ENCODE peak calls at places on chromosomes 3 and 15, in four cellular contexts. Y is SK-N-SH, D is HepG2, E is WTC11. L is an unnamed sample.

GRCh38 chr3:85030052-85030451 is 71.3 kb downstream of the CADM2 start:
- DNase-seq in D (no peak), E (no peak), Y (no peak), L (no peak)

GRCh38 chr3:183394150-183394549 is 34.3 kb downstream of the MCF2L2 start:
- DNase-seq in E (no peak), Y (no peak), D (no peak), L (no peak)

GRCh38 chr3:11306815-11307589 is 34.8 kb downstream of the ATG7 start:
- DNase-seq in E (no peak), D (no peak), Y (no peak), L (no peak)

GRCh38 chr3:141255864-141256263 is 24.2 kb downstream of the PXYLP1 start:
- DNase-seq in Y (no peak), D (peak), E (peak), L (peak)

GRCh38 chr3:58178528-58179234 is 32.1 kb downstream of the DNASE1L3 start:
- DNase-seq in D (no peak), E (no peak), Y (no peak), L (no peak)

GRCh38 chr3:65230251-65231140 is 542.7 kb upstream of the ADAMTS9 start:
- DNase-seq in E (no peak), Y (no peak), D (no peak), L (peak)

GRCh38 chr3:128482857-128483656 is 9.9 kb downstream of the GATA2 start:
- DNase-seq in D (no peak), Y (peak), E (peak), L (peak)

GRCh38 chr3:57095361-57095760 is 34.9 kb downstream of the SPATA12 start:
- DNase-seq in D (no peak), Y (no peak), E (no peak), L (no peak)

GRCh38 chr3:76735153-76735552 is 304.7 kb upstream of the ROBO2 start:
- DNase-seq in Y (no peak), E (no peak), D (no peak), L (no peak)

GRCh38 chr3:107523361-107524213 is 825 bp downstream of the BBX start:
- DNase-seq in Y (peak), D (peak), E (peak), L (peak)

GRCh38 chr3:97938444-97938843 is 33.8 kb downstream of the RIOX2 start:
- DNase-seq in E (no peak), Y (no peak), D (no peak), L (no peak)

GRCh38 chr3:138467905-138468304 is 33.5 kb downstream of the ESYT3 start:
- DNase-seq in Y (no peak), D (no peak), E (no peak), L (no peak)

GRCh38 chr3:67765575-67765974 is 111.2 kb upstream of the SUCLG2 start:
- DNase-seq in Y (no peak), D (no peak), E (no peak), L (no peak)

GRCh38 chr15:70504305-70504951 is 258.9 kb downstream of the UACA start:
- DNase-seq in E (no peak), D (no peak), Y (peak), L (no peak)

GRCh38 chr3:41002104-41002503 is 197.2 kb upstream of the CTNNB1 start:
- DNase-seq in D (no peak), E (no peak), Y (no peak), L (no peak)

GRCh38 chr15:79769081-79769481 is 127.7 kb downstream of the MTHFS start:
- DNase-seq in D (peak), E (no peak), Y (peak), L (no peak)

GRCh38 chr3:187744169-187745151 is 808 bp downstream of the BCL6 start:
- DNase-seq in E (peak), D (no peak), Y (peak), L (peak)

GRCh38 chr3:120147072-120147871 is 53.0 kb upstream of the GSK3B start:
- DNase-seq in E (peak), Y (no peak), D (peak), L (no peak)

GRCh38 chr3:138092023-138092422 is 23.4 kb downstream of the DZIP1L start:
- DNase-seq in Y (no peak), E (no peak), D (no peak), L (no peak)

GRCh38 chr3:127820871-127821853 is 1.2 kb downstream of the MGLL start:
- DNase-seq in Y (no peak), D (no peak), E (no peak), L (no peak)

GRCh38 chr3:11201246-11202024 is 47.1 kb downstream of the HRH1 start:
- DNase-seq in D (peak), E (no peak), Y (no peak), L (no peak)

GRCh38 chr3:121748638-121749275 is 784 bp downstream of the GOLGB1 start:
- DNase-seq in D (peak), Y (no peak), E (no peak), L (no peak)

GRCh38 chr15:88651971-88652370 is 13.2 kb downstream of the ISG20 start:
- DNase-seq in E (no peak), Y (no peak), D (no peak), L (no peak)

GRCh38 chr3:137110392-137110996 is 152.7 kb downstream of the IL20RB start:
- DNase-seq in E (no peak), D (peak), Y (peak), L (peak)

GRCh38 chr3:172716476-172716875 is 5.6 kb upstream of the NCEH1 start:
- DNase-seq in Y (no peak), D (no peak), E (no peak), L (no peak)

GRCh38 chr3:49714728-49715550 is 4.5 kb downstream of the AMIGO3 start:
- DNase-seq in Y (no peak), E (no peak), D (no peak), L (no peak)

GRCh38 chr3:184085389-184085852 is 11.4 kb upstream of the HTR3E start:
- DNase-seq in Y (no peak), E (no peak), D (no peak), L (peak)

GRCh38 chr3:15646924-15647511 is 45.5 kb downstream of the BTD start:
- DNase-seq in E (no peak), D (no peak), Y (no peak), L (no peak)

GRCh38 chr15:93028111-93028631 is 60.8 kb downstream of the RGMA start:
- DNase-seq in D (no peak), Y (no peak), E (no peak), L (peak)

GRCh38 chr3:16048435-16049318 is 125.8 kb upstream of the GALNT15 start:
- DNase-seq in E (peak), Y (peak), D (peak), L (peak)

GRCh38 chr3:70433091-70433490 is 120.7 kb upstream of the MDFIC2 start:
- DNase-seq in D (no peak), Y (no peak), E (no peak), L (no peak)

GRCh38 chr3:49664300-49664699 is 9.9 kb upstream of the APEH start:
- DNase-seq in E (no peak), D (no peak), Y (no peak), L (no peak)

GRCh38 chr15:45588199-45588910 is 1.2 kb downstream of the BLOC1S6 start:
- DNase-seq in Y (no peak), D (peak), E (no peak), L (no peak)

GRCh38 chr3:47427866-47428265 is 47.0 kb downstream of the PTPN23 start:
- DNase-seq in Y (no peak), D (no peak), E (no peak), L (no peak)

GRCh38 chr3:157543491-157544035 is 40.3 kb upstream of the VEPH1 start:
- DNase-seq in D (no peak), E (no peak), Y (no peak), L (no peak)

GRCh38 chr3:151314132-151314531 is 2.5 kb downstream of the GPR87 start:
- DNase-seq in D (no peak), Y (no peak), E (no peak), L (no peak)

GRCh38 chr3:25001041-25001591 is 426.9 kb upstream of the RARB start:
- DNase-seq in E (no peak), D (no peak), Y (no peak), L (no peak)

GRCh38 chr15:39579487-39580116 is 1.3 kb upstream of the THBS1 start:
- DNase-seq in E (peak), D (peak), Y (no peak), L (no peak)
- TF ChIP-seq FOXJ3 in E (no peak), D (no peak), Y (no peak), L (no peak)

DNA sequence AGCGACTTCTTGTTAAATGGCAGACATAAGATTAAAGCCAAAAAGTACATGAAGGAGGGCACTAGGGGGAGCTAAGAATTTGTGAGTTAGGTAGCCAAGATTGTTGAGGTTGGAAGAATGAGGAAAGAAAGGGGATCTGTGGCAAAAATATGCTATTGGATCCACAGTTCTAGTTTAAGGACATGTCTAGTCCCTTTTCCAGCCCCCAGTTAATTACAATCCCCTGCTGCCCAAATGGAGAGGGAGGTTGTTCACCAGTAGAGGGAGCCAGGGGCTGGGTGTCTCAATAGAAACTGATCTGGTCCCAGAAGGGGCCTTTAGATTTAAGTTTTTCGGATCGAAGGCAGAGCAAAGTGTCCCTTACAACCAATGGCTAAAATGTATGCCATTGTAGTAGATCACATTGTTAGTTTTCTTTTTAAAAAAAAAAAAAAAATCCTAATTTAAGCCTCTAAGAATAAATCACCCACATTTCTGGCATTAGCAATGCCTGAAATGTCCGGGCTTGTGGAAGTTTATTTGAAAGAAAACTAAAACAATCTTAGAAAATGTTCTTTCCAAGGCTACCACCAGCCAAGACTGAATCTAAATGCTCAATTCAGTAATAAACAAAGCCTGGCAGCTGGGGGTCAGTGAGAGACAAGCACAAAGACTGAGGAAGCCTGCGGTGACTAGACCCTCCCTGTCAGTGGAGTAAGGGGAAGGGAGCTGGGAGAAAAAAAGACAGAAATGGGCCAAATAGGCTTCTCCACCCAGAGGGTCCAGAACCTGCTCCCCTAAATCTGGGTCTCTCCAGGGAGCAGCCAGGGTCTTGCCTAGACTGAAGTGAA is 7.1 kb downstream of the COL8A1 start:
- DNase-seq in D (peak), E (peak), Y (peak), L (peak)
- TF ChIP-seq FOXJ3 in D (no peak), E (no peak), Y (no peak), L (no peak)

DNA sequence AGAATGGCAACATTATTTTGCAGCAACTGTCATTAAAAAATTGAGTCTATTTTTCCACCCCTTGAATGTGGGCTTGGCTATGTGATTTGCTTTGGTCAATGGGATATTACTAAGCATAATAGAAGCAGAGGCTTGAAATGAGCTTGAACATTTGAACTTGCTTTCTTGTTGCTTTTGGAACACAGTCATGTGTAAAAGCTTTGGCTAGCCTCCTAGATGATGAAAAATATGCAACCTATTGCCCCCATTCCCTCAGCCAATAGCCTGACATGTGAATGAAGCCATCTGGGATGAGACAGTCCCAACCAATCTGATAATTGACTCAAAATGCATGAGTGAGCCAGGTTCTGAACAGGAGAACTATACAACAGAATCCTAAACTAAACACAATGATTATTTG is 78.4 kb downstream of the PLSCR2 start:
- DNase-seq in E (no peak), D (no peak), Y (no peak), L (no peak)
- TF ChIP-seq FOXJ3 in E (no peak), D (no peak), Y (no peak), L (no peak)

GRCh38 chr3:126781889-126782491 is 78.0 kb downstream of the CHCHD6 start:
- DNase-seq in D (no peak), Y (peak), E (no peak), L (no peak)
- TF ChIP-seq FOXJ3 in D (no peak), Y (no peak), E (no peak), L (no peak)

DNA sequence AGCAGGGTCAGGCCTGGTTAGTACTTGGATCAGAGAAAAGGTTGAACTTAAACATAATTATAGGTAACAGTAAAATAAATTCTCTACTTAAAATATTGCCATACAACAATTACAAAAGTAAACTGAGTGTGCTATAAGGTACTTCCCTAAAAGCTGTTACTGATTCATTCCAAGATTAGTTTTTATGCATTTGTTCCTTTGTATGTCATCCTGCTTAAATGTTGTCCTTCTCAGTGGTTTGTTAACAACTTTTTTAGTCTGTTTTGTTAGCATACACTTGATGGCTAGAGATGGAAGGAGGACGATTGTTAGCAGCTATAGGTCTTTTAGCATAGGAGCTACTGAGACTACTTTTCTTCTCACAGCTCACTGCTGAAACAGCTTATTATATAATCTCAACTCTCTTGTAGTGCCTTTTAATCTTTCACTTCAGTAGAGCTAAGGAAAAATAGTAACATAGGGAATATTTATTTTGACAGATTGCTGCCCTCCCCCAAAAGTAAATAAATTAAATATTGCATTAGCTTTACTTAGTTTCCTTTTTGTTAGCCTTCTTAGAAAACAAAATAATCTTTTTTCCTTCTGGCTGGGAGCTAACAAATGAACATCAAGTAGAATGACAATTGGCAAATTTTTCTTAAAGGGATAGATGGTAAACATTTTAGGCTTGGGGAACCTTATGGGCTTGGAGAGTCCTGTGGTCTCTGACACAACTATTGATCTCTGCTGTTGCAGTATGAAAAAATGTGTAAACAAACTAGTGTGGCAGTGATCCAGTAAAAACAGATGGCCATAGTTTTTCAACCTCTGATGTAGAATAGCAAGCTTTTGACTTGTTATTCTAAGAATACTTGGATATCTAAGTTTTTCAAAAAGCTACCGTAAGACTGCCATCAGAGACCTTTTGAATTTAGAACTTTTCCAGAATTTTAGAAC is 39.5 kb downstream of the USP8 start:
- DNase-seq in D (peak), Y (no peak), E (no peak), L (no peak)
- TF ChIP-seq FOXJ3 in D (no peak), Y (no peak), E (no peak), L (no peak)

DNA sequence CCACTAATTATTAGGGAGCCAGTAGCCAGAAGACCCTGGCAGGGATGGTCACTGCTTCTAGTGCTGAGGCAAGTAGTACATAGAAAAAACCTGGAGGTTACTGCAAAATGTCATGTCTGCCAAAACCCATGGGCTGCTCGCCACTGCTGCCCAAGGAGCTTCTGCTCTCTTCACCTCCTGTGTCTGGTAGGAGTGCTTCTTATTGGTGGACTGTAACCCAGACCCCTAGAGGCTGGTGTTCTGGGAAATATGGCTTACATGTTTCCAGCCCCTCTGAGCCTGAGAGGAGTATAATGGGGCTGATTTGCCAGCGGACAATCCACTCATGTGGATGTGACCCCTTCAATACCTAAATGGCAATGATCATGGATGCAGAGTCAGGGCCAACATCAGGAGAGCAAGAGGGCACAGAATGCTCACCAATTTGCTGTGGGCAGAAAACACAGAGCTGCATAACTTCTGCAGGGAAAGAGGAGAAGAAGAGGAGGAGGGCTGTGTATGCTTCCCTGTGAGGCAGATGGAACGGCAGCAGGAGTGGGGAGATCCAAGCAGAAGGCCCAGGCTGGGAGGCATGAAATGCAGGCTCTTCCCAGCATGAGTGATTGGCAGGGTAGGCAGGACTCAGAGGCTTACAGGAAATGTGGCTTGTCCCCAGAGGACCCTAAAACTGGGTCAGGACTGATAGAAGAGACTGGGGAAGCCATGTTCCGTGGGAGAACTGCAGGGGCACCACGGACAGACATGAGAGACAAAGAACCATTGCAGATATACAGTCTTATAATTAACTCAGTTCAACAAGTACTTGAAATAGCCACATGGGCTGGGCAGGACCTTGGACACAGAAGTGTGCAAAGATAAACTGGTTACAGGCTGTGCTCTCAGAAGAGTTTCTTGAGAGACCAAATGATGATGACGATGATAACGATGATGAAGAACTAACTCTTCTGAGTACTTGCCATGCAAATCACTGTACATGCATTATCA is 286.7 kb downstream of the EPHB1 start:
- DNase-seq in E (no peak), D (no peak), Y (no peak), L (no peak)
- TF ChIP-seq FOXJ3 in E (no peak), D (no peak), Y (no peak), L (no peak)

GRCh38 chr3:45964139-45964538 is 20.9 kb downstream of the CXCR6 start:
- DNase-seq in Y (no peak), D (no peak), E (no peak), L (no peak)

GRCh38 chr3:45960289-45960688 is 17.0 kb downstream of the CXCR6 start:
- DNase-seq in E (no peak), D (no peak), Y (no peak), L (no peak)

GRCh38 chr3:45965281-45966052 is 22.2 kb downstream of the CXCR6 start:
- DNase-seq in E (no peak), Y (no peak), D (no peak), L (no peak)

GRCh38 chr3:45959201-45959600 is 15.9 kb downstream of the CXCR6 start:
- DNase-seq in D (no peak), Y (no peak), E (no peak), L (no peak)

GRCh38 chr3:45962033-45962432 is 18.8 kb downstream of the CXCR6 start:
- DNase-seq in Y (no peak), E (no peak), D (no peak), L (no peak)
- TF ChIP-seq FOXJ3 in Y (no peak), E (no peak), D (no peak), L (no peak)

GRCh38 chr15:54033954-54034458 is 55.8 kb downstream of the UNC13C start:
- DNase-seq in Y (no peak), D (no peak), E (no peak), L (no peak)

GRCh38 chr15:54032066-54032465 is 53.8 kb downstream of the UNC13C start:
- DNase-seq in Y (no peak), D (no peak), E (no peak), L (no peak)

DNA sequence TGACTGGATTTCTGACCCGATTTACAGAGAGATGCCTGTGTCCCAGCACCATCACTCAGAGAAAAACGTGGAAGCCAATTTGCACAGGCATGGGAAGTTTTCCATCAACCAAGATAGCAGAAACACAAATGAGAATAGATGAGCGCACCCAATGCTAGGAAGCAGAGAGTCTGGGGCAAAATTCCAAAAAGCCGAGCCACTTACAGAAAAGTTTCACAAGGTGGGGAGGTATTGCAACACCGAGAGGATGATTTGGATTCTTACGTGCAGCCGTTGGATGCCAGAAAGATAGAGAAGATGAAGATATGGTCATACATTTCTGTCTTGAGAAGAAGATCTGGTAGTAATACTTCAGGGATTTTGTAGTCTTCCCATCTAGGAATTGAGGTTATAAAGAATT is 57.4 kb downstream of the UNC13C start:
- DNase-seq in Y (no peak), D (no peak), E (no peak), L (no peak)
- TF ChIP-seq FOXJ3 in Y (no peak), D (no peak), E (no peak), L (no peak)